ENCODE peak calls at places on chromosomes 3 and 15, in ten cellular contexts. O is heart left ventricle; N is dorsolateral prefrontal cortex; D is OCI-LY7; R is psoas muscle; A is CD4-positive, alpha-beta memory T cell; E is fibroblast of lung; I is tibial artery; J is heart right ventricle; G is suprapubic skin. S is an unnamed sample.

GRCh38 chr3:38314112-38314766 is 32.1 kb downstream of the SLC22A14 start:
- DNase-seq in O (no peak), N (no peak), D (no peak), R (no peak), A (no peak), E (no peak), I (no peak), J (no peak), G (no peak), S (no peak)

GRCh38 chr3:81744366-81744765 is 17.1 kb downstream of the GBE1 start:
- DNase-seq in O (peak; percentile 29), N (no peak), D (no peak), R (no peak), A (no peak), E (peak; percentile 97), I (no peak), J (peak; percentile 40), G (no peak), S (peak; percentile 49)

GRCh38 chr3:61669676-61670299 is 108.4 kb downstream of the PTPRG start:
- DNase-seq in O (peak; percentile 44), N (no peak), D (peak; percentile 48), R (no peak), A (no peak), E (no peak), I (no peak), J (peak; percentile 56), G (no peak), S (no peak)

GRCh38 chr3:13455644-13456043 is 24.5 kb upstream of the HDAC11 start:
- DNase-seq in O (no peak), N (no peak), D (no peak), R (no peak), A (no peak), E (no peak), I (no peak), J (no peak), G (no peak), S (no peak)

GRCh38 chr15:83889995-83890394 is 236.1 kb downstream of the ADAMTSL3 start:
- DNase-seq in O (no peak), N (no peak), D (no peak), R (no peak), A (no peak), E (no peak), I (no peak), J (no peak), G (no peak), S (no peak)

GRCh38 chr15:70451861-70452653 is 311.3 kb downstream of the UACA start:
- DNase-seq in O (no peak), N (no peak), D (no peak), R (no peak), A (peak; percentile 13), E (no peak), I (peak; percentile 45), J (no peak), G (no peak), S (no peak)

GRCh38 chr3:67947808-67948508 is 293.5 kb upstream of the SUCLG2 start:
- DNase-seq in O (no peak), N (no peak), D (peak; percentile 88), R (no peak), A (peak; percentile 82), E (no peak), I (no peak), J (no peak), G (no peak), S (no peak)

GRCh38 chr3:5186854-5187151 is 704 bp upstream of the EDEM1 start:
- DNase-seq in O (no peak), N (no peak), D (no peak), R (no peak), A (no peak), E (peak; percentile 28), I (no peak), J (no peak), G (no peak), S (peak; percentile 16)

GRCh38 chr3:124974691-124975090 is 40.1 kb upstream of the MUC13 start:
- DNase-seq in O (no peak), N (no peak), D (no peak), R (no peak), A (no peak), E (no peak), I (no peak), J (no peak), G (no peak), S (no peak)

GRCh38 chr3:50170689-50171088 is 15.6 kb downstream of the SEMA3F start:
- DNase-seq in O (peak; percentile 82), N (no peak), D (no peak), R (peak; percentile 61), A (no peak), E (peak; percentile 88), I (no peak), J (peak; percentile 85), G (no peak), S (no peak)
- H3K27ac ChIP-seq in O (peak overlapping the region; percentile 59), N (no peak overlapping the region), D (no peak overlapping the region), R (peak overlapping the region; percentile 76), A (no peak overlapping the region), E (no peak overlapping the region), I (peak overlapping the region; percentile 70), J (peak overlapping the region; percentile 73), G (peak overlapping the region; percentile 62), S (no peak overlapping the region)

DNA sequence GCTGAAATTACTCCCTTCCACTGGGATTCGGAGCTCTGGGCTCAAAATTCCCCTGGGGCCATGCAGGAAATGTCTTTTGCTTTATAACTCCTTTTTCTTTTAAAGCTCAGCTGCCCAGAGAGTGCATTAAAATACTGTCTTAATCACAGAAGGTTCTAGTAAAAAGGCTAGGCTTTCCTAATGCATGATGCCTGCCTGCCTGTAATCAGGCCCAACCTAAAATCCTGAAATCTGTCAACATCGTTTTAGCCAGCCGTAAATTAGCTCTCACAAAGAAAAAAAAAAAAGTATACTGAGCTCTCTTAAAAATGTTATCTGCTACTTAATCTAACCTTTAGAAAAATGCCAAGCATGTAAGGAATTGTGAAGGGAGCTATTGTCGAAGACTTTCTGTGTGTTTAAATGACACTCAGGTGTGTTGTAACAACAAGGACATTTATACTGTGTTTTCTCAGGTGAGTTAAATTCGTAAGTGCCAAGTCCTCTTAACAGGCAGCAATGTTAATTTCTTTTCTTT is 26.4 kb downstream of the RARB start:
- DNase-seq in O (peak; percentile 23), N (no peak), D (no peak), R (no peak), A (no peak), E (no peak), I (no peak), J (no peak), G (no peak), S (no peak)
- H3K27ac ChIP-seq in O (peak overlapping the region; percentile 70), N (peak overlapping the region; percentile 50), D (no peak overlapping the region), R (peak overlapping the region; percentile 72), A (no peak overlapping the region), E (peak overlapping the region; percentile 71), I (peak overlapping the region; percentile 65), J (peak overlapping the region; percentile 47), G (peak overlapping the region; percentile 0), S (no peak overlapping the region)

DNA sequence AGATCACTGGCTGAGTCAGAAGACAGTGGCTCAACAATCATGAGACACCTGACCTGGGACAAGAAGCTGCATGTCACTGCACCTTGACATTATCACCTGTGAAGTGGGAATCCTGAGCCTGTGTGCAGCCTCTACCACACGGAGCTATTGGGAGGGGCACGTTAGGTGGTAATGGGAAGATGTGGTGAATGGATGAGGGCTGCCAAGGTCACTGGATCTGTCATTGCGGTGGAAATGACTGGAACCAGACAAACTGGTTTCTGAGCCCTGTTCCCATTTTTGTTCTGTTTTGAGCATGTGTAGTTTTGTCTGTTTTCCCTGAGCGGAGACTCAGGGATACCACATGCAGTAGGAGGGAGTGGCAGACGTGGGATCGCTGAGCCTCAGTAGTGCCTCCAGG is 235.5 kb downstream of the OPA1 start:
- DNase-seq in O (no peak), N (no peak), D (no peak), R (no peak), A (no peak), E (no peak), I (no peak), J (no peak), G (no peak), S (no peak)
- H3K27ac ChIP-seq in O (no peak overlapping the region), N (no peak overlapping the region), D (no peak overlapping the region), R (no peak overlapping the region), A (no peak overlapping the region), E (no peak overlapping the region), I (no peak overlapping the region), J (no peak overlapping the region), G (peak overlapping the region; percentile 93), S (no peak overlapping the region)

GRCh38 chr3:71109241-71109976 is 474.1 kb downstream of the FOXP1 start:
- DNase-seq in O (no peak), N (no peak), D (no peak), R (no peak), A (no peak), E (peak; percentile 89), I (no peak), J (no peak), G (no peak), S (no peak)
- H3K27ac ChIP-seq in O (no peak overlapping the region), N (peak overlapping the region; percentile 52), D (no peak overlapping the region), R (no peak overlapping the region), A (no peak overlapping the region), E (peak overlapping the region; percentile 81), I (peak overlapping the region; percentile 61), J (no peak overlapping the region), G (no peak overlapping the region), S (no peak overlapping the region)

GRCh38 chr15:74838117-74838516 is 4.8 kb downstream of the ULK3 start:
- DNase-seq in O (no peak), N (no peak), D (no peak), R (no peak), A (no peak), E (no peak), I (no peak), J (no peak), G (no peak), S (no peak)
- H3K27ac ChIP-seq in O (no peak overlapping the region), N (no peak overlapping the region), D (no peak overlapping the region), R (no peak overlapping the region), A (no peak overlapping the region), E (no peak overlapping the region), I (no peak overlapping the region), J (no peak overlapping the region), G (no peak overlapping the region), S (no peak overlapping the region)